ENCODE peak calls at places on chromosomes 16 and 17, in six cellular contexts. J, N, Y, Q, R and O are unnamed samples. For H3K4me1 and H3K9me3, the result is how much of the 10 kb centered on the place peaks cover.

GRCh38 chr17:40538019-40538935 is 27.0 kb downstream of the CCR7 start:
- DNase-seq in N (no peak), J (peak), Q (no peak), R (no peak), Y (peak), O (peak)

GRCh38 chr16:50313596-50314483 is 47.5 kb downstream of the ADCY7 start:
- DNase-seq in J (peak), N (no peak), R (peak), Q (peak), Y (peak), O (no peak)

GRCh38 chr16:1108299-1109252 is 12.5 kb upstream of the C1QTNF8 start:
- DNase-seq in R (no peak), N (no peak), Q (peak), Y (no peak), J (peak), O (peak)

GRCh38 chr17:63196772-63197335 is 230.8 kb downstream of the TANC2 start:
- DNase-seq in J (no peak), Q (no peak), Y (no peak), N (no peak), R (no peak), O (no peak)

GRCh38 chr16:88437367-88437964 is 15.6 kb upstream of the ZFPM1 start:
- DNase-seq in Q (peak), R (no peak), J (peak), N (no peak), Y (no peak), O (peak)

GRCh38 chr17:48598727-48599126 is 5.1 kb upstream of the HOXB5 start:
- DNase-seq in Y (no peak), J (no peak), N (no peak), Q (no peak), R (no peak), O (no peak)

GRCh38 chr16:74169687-74170522 is 126.7 kb upstream of the PSMD7 start:
- DNase-seq in Y (peak), R (no peak), Q (no peak), J (no peak), N (no peak), O (no peak)

GRCh38 chr17:71632328-71632727 is 488.5 kb upstream of the SOX9 start:
- DNase-seq in N (no peak), Y (no peak), J (no peak), Q (no peak), R (no peak), O (no peak)

GRCh38 chr16:50320310-50320709 is 48.5 kb downstream of the BRD7 start:
- DNase-seq in N (no peak), Y (no peak), Q (no peak), J (no peak), R (no peak), O (no peak)

GRCh38 chr17:60741031-60741430 is 63.4 kb downstream of the BCAS3 start:
- DNase-seq in Q (no peak), N (no peak), Y (no peak), R (no peak), J (no peak), O (no peak)

GRCh38 chr17:48187867-48188608 is 80.5 kb downstream of the SNX11 start:
- DNase-seq in Q (no peak), N (no peak), Y (no peak), J (no peak), R (no peak), O (no peak)

GRCh38 chr17:50491510-50491909 is 12.8 kb downstream of the RSAD1 start:
- DNase-seq in R (no peak), J (no peak), Q (no peak), N (no peak), Y (no peak), O (no peak)

GRCh38 chr17:42132941-42133340 is 10.3 kb downstream of the HSPB9 start:
- DNase-seq in Q (peak), R (peak), N (no peak), J (no peak), Y (no peak), O (no peak)

GRCh38 chr17:67624886-67625656 is 92.7 kb upstream of the NOL11 start:
- DNase-seq in R (no peak), Y (no peak), J (no peak), Q (no peak), N (no peak), O (no peak)

GRCh38 chr17:78316867-78317816 is 42.7 kb downstream of the SOCS3 start:
- DNase-seq in R (no peak), J (no peak), Y (no peak), N (peak), Q (peak), O (no peak)

GRCh38 chr17:18888766-18889290 is 30.9 kb downstream of the PRPSAP2 start:
- DNase-seq in Q (no peak), N (no peak), Y (no peak), R (no peak), J (no peak), O (no peak)

GRCh38 chr16:68289621-68290329 is 21.0 kb downstream of the SLC7A6OS start:
- DNase-seq in N (peak), Y (no peak), J (no peak), R (no peak), Q (no peak), O (no peak)
- TF ChIP-seq POLR2A in N (peak), Y (no peak), J (no peak), R (no peak), Q (no peak), O (no peak)

GRCh38 chr17:2057130-2057713 is 2.3 kb downstream of the HIC1 start:
- DNase-seq in J (no peak), N (no peak), R (no peak), Y (no peak), Q (no peak), O (no peak)

GRCh38 chr17:2059125-2059836 is 4.4 kb downstream of the HIC1 start:
- DNase-seq in Y (no peak), Q (no peak), J (peak), N (no peak), R (no peak), O (peak)

GRCh38 chr17:2059837-2060658 is 5.1 kb downstream of the HIC1 start:
- DNase-seq in Y (no peak), Q (no peak), R (no peak), J (no peak), N (no peak), O (no peak)

GRCh38 chr17:2057714-2058520 is 3.0 kb downstream of the HIC1 start:
- DNase-seq in R (no peak), Y (no peak), N (no peak), J (peak), Q (no peak), O (no peak)

DNA sequence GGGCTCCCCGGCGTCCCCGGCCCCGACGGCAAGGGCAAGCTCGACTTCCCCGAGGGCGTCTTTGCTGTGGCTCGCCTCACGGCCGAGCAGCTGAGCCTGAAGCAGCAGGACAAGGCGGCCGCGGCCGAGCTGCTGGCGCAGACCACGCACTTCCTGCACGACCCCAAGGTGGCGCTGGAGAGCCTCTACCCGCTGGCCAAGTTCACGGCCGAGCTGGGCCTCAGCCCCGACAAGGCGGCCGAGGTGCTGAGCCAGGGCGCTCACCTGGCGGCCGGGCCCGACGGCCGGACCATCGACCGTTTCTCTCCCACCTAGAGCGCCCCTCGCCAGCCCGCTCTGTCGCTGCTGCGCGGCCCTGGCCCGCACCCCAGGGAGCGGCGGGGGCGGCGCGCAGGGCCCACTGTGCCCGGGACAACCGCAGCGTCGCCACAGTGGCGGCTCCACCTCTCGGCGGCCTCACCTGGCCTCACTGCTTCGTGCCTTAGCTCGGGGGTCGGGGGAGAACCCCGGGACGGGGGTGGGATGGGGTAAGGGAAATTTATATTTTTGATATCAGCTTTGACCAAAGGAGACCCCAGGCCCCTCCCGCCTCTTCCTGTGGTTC is 3.7 kb downstream of the HIC1 start:
- DNase-seq in Y (peak), N (no peak), Q (peak), R (no peak), J (peak), O (peak)
- H3K4me1 ChIP-seq in Y (half or more), N (under half), Q (half or more), R (under half), J (under half), O (under half)

GRCh38 chr16:85870159-85870558 is 28.8 kb upstream of the IRF8 start:
- DNase-seq in R (no peak), Y (no peak), N (no peak), Q (no peak), J (no peak), O (no peak)

GRCh38 chr16:85871756-85872155 is 27.2 kb upstream of the IRF8 start:
- DNase-seq in R (no peak), Y (no peak), N (no peak), J (no peak), Q (no peak), O (no peak)

GRCh38 chr16:85864965-85865364 is 34.0 kb upstream of the IRF8 start:
- DNase-seq in Q (no peak), J (no peak), Y (no peak), R (no peak), N (no peak), O (no peak)

GRCh38 chr16:85867189-85867588 is 31.8 kb upstream of the IRF8 start:
- DNase-seq in N (no peak), Q (no peak), J (no peak), Y (no peak), R (no peak), O (no peak)

GRCh38 chr16:85868495-85868894 is 30.5 kb upstream of the IRF8 start:
- DNase-seq in J (no peak), Q (no peak), Y (no peak), N (no peak), R (no peak), O (no peak)
- H3K9me3 ChIP-seq in J (under half), Q (under half), Y (under half), N (under half), R (under half), O (under half)

DNA sequence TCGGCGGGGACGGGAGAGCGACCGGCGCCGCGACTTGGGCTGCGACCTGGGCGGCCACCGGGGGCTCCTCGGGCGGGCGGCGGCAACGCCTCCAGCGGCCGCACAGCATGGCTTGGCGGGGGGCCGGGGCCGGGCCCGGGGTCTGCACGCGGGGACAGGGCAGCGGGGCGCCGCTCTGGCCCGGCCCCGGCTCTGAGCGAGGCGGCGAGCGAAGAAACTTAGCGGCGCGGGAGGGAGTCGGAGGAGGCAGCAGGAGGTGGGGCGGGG is at the start of gene PLCD3:
- DNase-seq in R (no peak), J (no peak), N (no peak), Q (no peak), Y (no peak), O (no peak)
- TF ChIP-seq POLR2A in R (peak), J (no peak), N (no peak), Q (no peak), Y (peak), O (peak)

DNA sequence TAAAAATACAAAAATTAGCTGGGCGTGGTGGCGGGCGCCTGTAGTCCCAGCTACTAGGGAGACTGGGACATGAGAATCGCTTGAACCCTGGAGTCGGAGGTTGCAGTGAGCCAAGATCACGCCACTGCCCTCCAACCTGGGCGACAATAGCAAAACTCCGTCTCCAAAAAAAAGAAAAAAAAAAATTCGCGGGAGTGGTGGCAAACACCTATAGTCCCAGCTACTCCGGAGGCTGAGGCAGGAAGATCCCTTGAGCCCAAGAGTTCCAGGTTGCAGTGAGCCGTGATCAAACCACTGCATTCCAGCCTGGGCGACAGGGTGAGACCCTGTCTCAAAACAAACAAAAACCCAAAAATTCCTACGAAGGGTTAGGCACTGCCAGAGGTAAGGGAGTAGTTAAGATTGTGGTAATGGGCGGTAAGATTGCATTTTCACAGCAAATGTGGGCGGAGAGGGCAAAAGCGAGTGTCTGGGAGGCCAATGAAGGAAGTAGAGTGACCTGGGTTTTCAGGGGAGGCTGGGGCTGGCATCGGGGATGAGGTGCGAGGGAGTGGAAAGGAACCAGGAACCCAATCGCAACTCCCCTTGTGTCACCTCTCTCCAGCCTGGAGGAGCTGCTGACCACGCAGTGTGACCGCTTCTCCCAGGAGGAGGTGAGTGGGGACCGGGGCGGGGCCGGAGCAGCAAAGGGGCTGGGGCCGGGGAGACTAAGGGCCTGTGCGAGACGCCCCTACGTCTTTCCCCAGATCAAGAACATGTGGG is 2.6 kb downstream of the MYL11 start:
- DNase-seq in N (no peak), J (no peak), Y (no peak), Q (no peak), R (no peak), O (no peak)
- H3K4me1 ChIP-seq in N (under half), J (under half), Y (under half), Q (under half), R (half or more), O (under half)

GRCh38 chr16:5442054-5442453 is 344.5 kb upstream of the EEF2KMT start:
- DNase-seq in Q (no peak), J (no peak), N (no peak), R (no peak), Y (no peak), O (no peak)
- H3K9me3 ChIP-seq in Q (under half), J (under half), N (under half), R (under half), Y (under half), O (under half)